ENCODE peak calls at places on chromosomes 7 and 10, in eight cellular contexts. One of them, this sample, is unnamed. For H3K4me1, the result is how much of the 10 kb centered on the place peaks cover.

GRCh38 chr10:124708246-124708779 is 35.9 kb downstream of the FAM53B start:
- DNase-seq in SK-N-SH: no peak
- DNase-seq in hepatocyte: no peak
- DNase-seq in neural progenitor cell: peak
- DNase-seq in GM23338: no peak
- DNase-seq in HCT116: no peak
- DNase-seq in PC-3: no peak
- DNase-seq in GM23248: no peak
- DNase-seq in this sample: no peak

GRCh38 chr7:36021367-36021766 is 131.7 kb upstream of the EEPD1 start:
- DNase-seq in SK-N-SH: no peak
- DNase-seq in hepatocyte: no peak
- DNase-seq in neural progenitor cell: peak
- DNase-seq in GM23338: peak
- DNase-seq in HCT116: peak
- DNase-seq in PC-3: peak
- DNase-seq in GM23248: peak
- DNase-seq in this sample: peak

GRCh38 chr10:119533473-119533872 is 9.0 kb downstream of the RGS10 start:
- DNase-seq in SK-N-SH: no peak
- DNase-seq in hepatocyte: no peak
- DNase-seq in neural progenitor cell: no peak
- DNase-seq in GM23338: no peak
- DNase-seq in HCT116: no peak
- DNase-seq in PC-3: no peak
- DNase-seq in GM23248: no peak
- DNase-seq in this sample: no peak

GRCh38 chr10:12849351-12850181 is 151.9 kb downstream of the CCDC3 start:
- DNase-seq in SK-N-SH: peak
- DNase-seq in hepatocyte: no peak
- DNase-seq in neural progenitor cell: no peak
- DNase-seq in GM23338: no peak
- DNase-seq in HCT116: no peak
- DNase-seq in PC-3: no peak
- DNase-seq in GM23248: no peak
- DNase-seq in this sample: no peak

GRCh38 chr7:39399976-39400375 is 166.2 kb upstream of the YAE1 start:
- DNase-seq in SK-N-SH: no peak
- DNase-seq in hepatocyte: no peak
- DNase-seq in neural progenitor cell: no peak
- DNase-seq in GM23338: peak
- DNase-seq in HCT116: no peak
- DNase-seq in PC-3: no peak
- DNase-seq in GM23248: no peak
- DNase-seq in this sample: no peak

GRCh38 chr10:73810735-73811465 is 498 bp downstream of the NDST2 start:
- DNase-seq in SK-N-SH: no peak
- DNase-seq in hepatocyte: peak
- DNase-seq in neural progenitor cell: peak
- DNase-seq in GM23338: peak
- DNase-seq in HCT116: no peak
- DNase-seq in PC-3: peak
- DNase-seq in GM23248: peak
- DNase-seq in this sample: peak

GRCh38 chr10:97131041-97131659 is 54.6 kb downstream of the SLIT1 start:
- DNase-seq in SK-N-SH: no peak
- DNase-seq in hepatocyte: no peak
- DNase-seq in neural progenitor cell: no peak
- DNase-seq in GM23338: no peak
- DNase-seq in HCT116: no peak
- DNase-seq in PC-3: no peak
- DNase-seq in GM23248: no peak
- DNase-seq in this sample: no peak

GRCh38 chr7:66758964-66759628 is 18.6 kb downstream of the RABGEF1 start:
- DNase-seq in SK-N-SH: no peak
- DNase-seq in hepatocyte: no peak
- DNase-seq in neural progenitor cell: no peak
- DNase-seq in GM23338: no peak
- DNase-seq in HCT116: no peak
- DNase-seq in PC-3: no peak
- DNase-seq in GM23248: no peak
- DNase-seq in this sample: no peak

GRCh38 chr10:131579251-131580071 is 267.9 kb upstream of the TCERG1L start:
- DNase-seq in SK-N-SH: no peak
- DNase-seq in hepatocyte: no peak
- DNase-seq in neural progenitor cell: no peak
- DNase-seq in GM23338: no peak
- DNase-seq in HCT116: no peak
- DNase-seq in PC-3: no peak
- DNase-seq in GM23248: no peak
- DNase-seq in this sample: no peak

GRCh38 chr10:84607523-84607922 is 279.1 kb downstream of the CCSER2 start:
- DNase-seq in SK-N-SH: no peak
- DNase-seq in hepatocyte: no peak
- DNase-seq in neural progenitor cell: no peak
- DNase-seq in GM23338: no peak
- DNase-seq in HCT116: no peak
- DNase-seq in PC-3: no peak
- DNase-seq in GM23248: no peak
- DNase-seq in this sample: no peak

GRCh38 chr10:48414778-48415177 is 108.3 kb downstream of the MAPK8 start:
- DNase-seq in SK-N-SH: no peak
- DNase-seq in hepatocyte: no peak
- DNase-seq in neural progenitor cell: no peak
- DNase-seq in GM23338: no peak
- DNase-seq in HCT116: no peak
- DNase-seq in PC-3: peak
- DNase-seq in GM23248: peak
- DNase-seq in this sample: no peak

GRCh38 chr7:421056-421991 is 98.3 kb downstream of the PDGFA start:
- DNase-seq in SK-N-SH: no peak
- DNase-seq in hepatocyte: no peak
- DNase-seq in neural progenitor cell: no peak
- DNase-seq in GM23338: peak
- DNase-seq in HCT116: no peak
- DNase-seq in PC-3: no peak
- DNase-seq in GM23248: no peak
- DNase-seq in this sample: no peak

GRCh38 chr7:134943785-134944400 is 42.4 kb upstream of the AGBL3 start:
- DNase-seq in SK-N-SH: peak
- DNase-seq in hepatocyte: peak
- DNase-seq in neural progenitor cell: peak
- DNase-seq in GM23338: no peak
- DNase-seq in HCT116: peak
- DNase-seq in PC-3: peak
- DNase-seq in GM23248: peak
- DNase-seq in this sample: peak

GRCh38 chr10:122468220-122468922 is 7.0 kb downstream of the HTRA1 start:
- DNase-seq in SK-N-SH: no peak
- DNase-seq in hepatocyte: no peak
- DNase-seq in neural progenitor cell: no peak
- DNase-seq in GM23338: no peak
- DNase-seq in HCT116: no peak
- DNase-seq in PC-3: no peak
- DNase-seq in GM23248: no peak
- DNase-seq in this sample: no peak

GRCh38 chr7:104123786-104124185 is 84.0 kb downstream of the ORC5 start:
- DNase-seq in SK-N-SH: no peak
- DNase-seq in hepatocyte: no peak
- DNase-seq in neural progenitor cell: no peak
- DNase-seq in GM23338: no peak
- DNase-seq in HCT116: no peak
- DNase-seq in PC-3: peak
- DNase-seq in GM23248: peak
- DNase-seq in this sample: no peak

GRCh38 chr10:3906511-3907111 is 121.6 kb upstream of the KLF6 start:
- DNase-seq in SK-N-SH: no peak
- DNase-seq in hepatocyte: peak
- DNase-seq in neural progenitor cell: no peak
- DNase-seq in GM23338: peak
- DNase-seq in HCT116: no peak
- DNase-seq in PC-3: peak
- DNase-seq in GM23248: peak
- DNase-seq in this sample: no peak

GRCh38 chr7:50812847-50813475 is 30.3 kb upstream of the GRB10 start:
- DNase-seq in SK-N-SH: no peak
- DNase-seq in hepatocyte: peak
- DNase-seq in neural progenitor cell: no peak
- DNase-seq in GM23338: peak
- DNase-seq in HCT116: peak
- DNase-seq in PC-3: peak
- DNase-seq in GM23248: peak
- DNase-seq in this sample: no peak

GRCh38 chr10:126314848-126315247 is 73.4 kb downstream of the ADAM12 start:
- DNase-seq in SK-N-SH: no peak
- DNase-seq in hepatocyte: no peak
- DNase-seq in neural progenitor cell: no peak
- DNase-seq in GM23338: no peak
- DNase-seq in HCT116: no peak
- DNase-seq in PC-3: no peak
- DNase-seq in GM23248: no peak
- DNase-seq in this sample: no peak

GRCh38 chr10:126321455-126321854 is 66.8 kb downstream of the ADAM12 start:
- DNase-seq in SK-N-SH: peak
- DNase-seq in hepatocyte: no peak
- DNase-seq in neural progenitor cell: no peak
- DNase-seq in GM23338: no peak
- DNase-seq in HCT116: no peak
- DNase-seq in PC-3: no peak
- DNase-seq in GM23248: no peak
- DNase-seq in this sample: no peak

GRCh38 chr10:126312167-126312566 is 76.1 kb downstream of the ADAM12 start:
- DNase-seq in SK-N-SH: no peak
- DNase-seq in hepatocyte: no peak
- DNase-seq in neural progenitor cell: no peak
- DNase-seq in GM23338: no peak
- DNase-seq in HCT116: no peak
- DNase-seq in PC-3: no peak
- DNase-seq in GM23248: no peak
- DNase-seq in this sample: no peak

GRCh38 chr10:126315471-126316177 is 72.7 kb downstream of the ADAM12 start:
- DNase-seq in SK-N-SH: no peak
- DNase-seq in hepatocyte: peak
- DNase-seq in neural progenitor cell: no peak
- DNase-seq in GM23338: no peak
- DNase-seq in HCT116: no peak
- DNase-seq in PC-3: peak
- DNase-seq in GM23248: peak
- DNase-seq in this sample: no peak
- TF ChIP-seq EZH2phosphoT487 in SK-N-SH: no peak
- TF ChIP-seq EZH2phosphoT487 in hepatocyte: no peak
- TF ChIP-seq EZH2phosphoT487 in neural progenitor cell: no peak
- TF ChIP-seq EZH2phosphoT487 in GM23338: no peak
- TF ChIP-seq EZH2phosphoT487 in HCT116: no peak
- TF ChIP-seq EZH2phosphoT487 in PC-3: no peak
- TF ChIP-seq EZH2phosphoT487 in GM23248: no peak
- TF ChIP-seq EZH2phosphoT487 in this sample: no peak

GRCh38 chr7:139769066-139769465 is 8.7 kb downstream of the HIPK2 start:
- DNase-seq in SK-N-SH: no peak
- DNase-seq in hepatocyte: no peak
- DNase-seq in neural progenitor cell: no peak
- DNase-seq in GM23338: no peak
- DNase-seq in HCT116: no peak
- DNase-seq in PC-3: no peak
- DNase-seq in GM23248: no peak
- DNase-seq in this sample: no peak
- H3K4me1 ChIP-seq in SK-N-SH: under half
- H3K4me1 ChIP-seq in hepatocyte: under half
- H3K4me1 ChIP-seq in neural progenitor cell: under half
- H3K4me1 ChIP-seq in GM23338: under half
- H3K4me1 ChIP-seq in HCT116: under half
- H3K4me1 ChIP-seq in PC-3: under half
- H3K4me1 ChIP-seq in GM23248: under half
- H3K4me1 ChIP-seq in this sample: under half

DNA sequence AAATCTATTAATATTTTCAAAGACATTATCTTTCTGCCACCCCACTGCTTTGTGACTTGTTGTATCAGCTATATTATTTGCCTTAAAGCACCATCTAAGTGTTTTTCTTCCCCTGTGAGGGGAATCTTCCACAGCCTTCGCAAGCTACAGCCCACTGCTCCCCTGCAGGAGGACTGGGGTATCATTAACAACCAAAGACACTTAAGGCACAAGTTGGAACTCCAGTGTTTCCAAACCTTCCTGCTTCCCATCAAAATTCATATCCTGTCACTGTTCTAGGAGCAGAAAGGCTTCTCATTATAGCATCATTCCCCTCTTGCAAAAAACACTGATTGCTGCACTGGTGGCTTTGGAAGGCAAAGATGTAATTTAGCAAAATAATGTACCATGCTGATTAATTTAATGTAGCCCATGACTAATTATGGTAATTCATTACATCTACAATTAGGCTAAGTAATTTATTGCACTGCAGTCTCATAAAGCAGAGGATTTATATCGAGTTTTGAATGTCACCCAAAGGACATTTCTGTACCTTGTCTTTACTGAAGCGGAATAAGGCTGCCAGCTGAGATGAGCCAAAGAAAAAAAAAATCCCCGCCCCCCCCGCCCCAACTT is 207.1 kb downstream of the SKAP2 start:
- DNase-seq in SK-N-SH: no peak
- DNase-seq in hepatocyte: no peak
- DNase-seq in neural progenitor cell: peak
- DNase-seq in GM23338: peak
- DNase-seq in HCT116: no peak
- DNase-seq in PC-3: no peak
- DNase-seq in GM23248: no peak
- DNase-seq in this sample: no peak
- TF ChIP-seq EZH2phosphoT487 in SK-N-SH: no peak
- TF ChIP-seq EZH2phosphoT487 in hepatocyte: no peak
- TF ChIP-seq EZH2phosphoT487 in neural progenitor cell: no peak
- TF ChIP-seq EZH2phosphoT487 in GM23338: no peak
- TF ChIP-seq EZH2phosphoT487 in HCT116: no peak
- TF ChIP-seq EZH2phosphoT487 in PC-3: no peak
- TF ChIP-seq EZH2phosphoT487 in GM23248: no peak
- TF ChIP-seq EZH2phosphoT487 in this sample: no peak

DNA sequence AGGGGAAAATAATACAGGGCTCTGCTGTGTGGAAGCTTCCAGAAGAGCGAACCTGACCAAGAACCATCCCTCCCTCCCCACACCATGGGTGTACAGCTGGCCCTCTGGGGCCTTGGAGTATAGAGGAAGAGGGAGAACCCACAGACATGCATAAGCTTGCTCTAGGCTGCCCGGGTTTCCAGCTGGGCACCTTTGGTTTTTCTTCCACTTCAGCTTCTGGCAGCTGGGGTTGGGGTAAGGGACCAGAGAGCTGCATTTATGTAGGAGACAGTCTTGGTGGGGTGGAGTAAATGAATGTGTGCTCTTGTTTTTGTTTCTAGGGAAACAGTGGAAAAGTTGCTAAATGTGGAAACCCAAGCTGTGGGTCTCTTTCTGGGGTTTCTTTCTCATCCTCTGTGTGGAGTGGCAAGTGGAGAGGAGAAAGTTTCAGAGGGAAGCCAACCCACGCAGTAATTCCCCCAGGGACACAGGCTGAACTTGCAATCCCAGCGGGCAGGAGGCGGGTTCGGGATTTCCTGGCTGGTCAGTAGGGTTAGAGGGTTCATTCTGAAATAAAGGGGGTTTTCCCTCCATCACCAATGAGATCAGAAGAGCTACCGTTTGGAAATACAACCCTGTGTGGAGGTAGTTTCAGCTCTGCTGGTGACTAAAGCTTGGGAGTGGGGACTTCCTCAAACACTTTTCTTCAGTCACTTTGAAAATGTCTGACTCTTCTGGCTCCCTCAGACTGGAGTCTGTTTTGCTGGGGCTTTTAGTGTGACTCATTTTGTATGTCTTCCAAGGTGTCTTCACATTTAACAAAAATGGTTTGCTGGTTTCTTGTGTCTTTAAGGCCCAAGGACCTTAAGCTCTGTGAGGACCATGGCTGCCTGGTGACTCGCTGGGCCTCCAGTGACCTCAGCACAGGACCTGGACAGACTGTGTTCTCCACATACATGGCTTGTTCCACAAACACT is 22.2 kb upstream of the SRGN start:
- DNase-seq in SK-N-SH: no peak
- DNase-seq in hepatocyte: no peak
- DNase-seq in neural progenitor cell: no peak
- DNase-seq in GM23338: no peak
- DNase-seq in HCT116: no peak
- DNase-seq in PC-3: peak
- DNase-seq in GM23248: peak
- DNase-seq in this sample: no peak
- H3K4me1 ChIP-seq in SK-N-SH: under half
- H3K4me1 ChIP-seq in hepatocyte: under half
- H3K4me1 ChIP-seq in neural progenitor cell: under half
- H3K4me1 ChIP-seq in GM23338: under half
- H3K4me1 ChIP-seq in HCT116: under half
- H3K4me1 ChIP-seq in PC-3: under half
- H3K4me1 ChIP-seq in GM23248: under half
- H3K4me1 ChIP-seq in this sample: under half